ENCODE peak calls at places on chromosomes 6 and 20, in four cellular contexts. A is A549, C is GM12878, H is K562. S is an unnamed sample.

GRCh38 chr6:155126727-155127439 is 131.8 kb downstream of the TIAM2 start:
- DNase-seq in A (peak), C (no peak), H (no peak), S (no peak)

GRCh38 chr20:48621256-48622078 is 206.3 kb downstream of the PREX1 start:
- DNase-seq in A (peak), C (no peak), H (peak), S (no peak)

GRCh38 chr6:107386340-107386739 is 73.0 kb downstream of the PDSS2 start:
- DNase-seq in A (no peak), C (no peak), H (no peak), S (no peak)

GRCh38 chr6:38239719-38240451 is 399.8 kb downstream of the BTBD9 start:
- DNase-seq in A (peak), C (no peak), H (no peak), S (no peak)

GRCh38 chr6:148758492-148758891 is 11.7 kb downstream of the UST start:
- DNase-seq in A (no peak), C (peak), H (no peak), S (no peak)

GRCh38 chr6:136252441-136252840 is 2.3 kb upstream of the MTFR2 start:
- DNase-seq in A (no peak), C (no peak), H (no peak), S (no peak)

GRCh38 chr20:10074513-10074912 is 39.7 kb downstream of the ANKEF1 start:
- DNase-seq in A (peak), C (no peak), H (no peak), S (no peak)

GRCh38 chr20:4887586-4887985 is 113.7 kb downstream of the SLC23A2 start:
- DNase-seq in A (no peak), C (no peak), H (no peak), S (no peak)

GRCh38 chr6:29628419-29629281 is 4.3 kb downstream of the GABBR1 start:
- DNase-seq in A (peak), C (no peak), H (peak), S (peak)

GRCh38 chr20:32975698-32976674 is 28.2 kb downstream of the SUN5 start:
- DNase-seq in A (no peak), C (no peak), H (no peak), S (no peak)

GRCh38 chr6:103167345-103167744 is 1692.4 kb downstream of the HACE1 start:
- DNase-seq in A (no peak), C (no peak), H (no peak), S (no peak)

GRCh38 chr6:84652356-84653026 is 111.9 kb downstream of the TBX18 start:
- DNase-seq in A (peak), C (no peak), H (no peak), S (no peak)

DNA sequence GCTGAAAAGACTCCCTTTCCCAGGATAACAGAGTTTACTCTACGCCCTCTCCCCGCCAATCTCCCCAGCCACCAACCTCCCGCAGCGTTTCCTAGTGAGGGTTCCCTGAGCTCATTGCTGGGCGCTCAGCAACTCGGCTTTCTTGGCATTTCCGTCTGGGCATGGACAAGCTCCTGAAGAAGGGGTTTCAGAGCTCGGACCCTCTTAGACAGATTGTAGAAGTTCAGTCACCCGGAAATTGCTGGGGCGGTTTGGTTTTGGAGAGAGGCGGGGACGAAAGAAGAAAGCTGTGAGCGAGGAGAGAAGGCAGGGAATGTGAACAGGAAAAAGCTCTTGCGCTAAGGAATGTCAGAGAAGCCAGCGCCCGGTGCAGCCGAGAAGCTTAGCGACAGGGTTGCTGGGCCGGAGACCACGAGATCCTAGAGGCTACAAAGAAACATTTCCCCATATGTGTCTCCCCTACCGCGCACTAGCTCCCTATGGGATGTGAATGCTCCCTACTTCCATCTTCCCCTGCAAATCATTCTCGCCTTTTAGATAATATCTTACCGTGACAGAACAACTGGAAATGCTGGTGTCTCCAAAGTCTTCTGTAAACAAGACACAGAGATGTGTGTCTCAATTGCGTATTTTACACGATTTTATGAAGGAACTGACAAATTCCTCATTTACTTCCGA is 15.8 kb downstream of the POM121L2 start:
- DNase-seq in A (peak), C (no peak), H (no peak), S (no peak)
- TF ChIP-seq RCOR1 in A (no peak), C (no peak), H (no peak), S (no peak)

GRCh38 chr6:159716247-159717086 is 10.8 kb upstream of the WTAP start:
- DNase-seq in A (peak), C (no peak), H (no peak), S (no peak)
- TF ChIP-seq CHD2 in A (no peak), C (no peak), H (no peak), S (no peak)

DNA sequence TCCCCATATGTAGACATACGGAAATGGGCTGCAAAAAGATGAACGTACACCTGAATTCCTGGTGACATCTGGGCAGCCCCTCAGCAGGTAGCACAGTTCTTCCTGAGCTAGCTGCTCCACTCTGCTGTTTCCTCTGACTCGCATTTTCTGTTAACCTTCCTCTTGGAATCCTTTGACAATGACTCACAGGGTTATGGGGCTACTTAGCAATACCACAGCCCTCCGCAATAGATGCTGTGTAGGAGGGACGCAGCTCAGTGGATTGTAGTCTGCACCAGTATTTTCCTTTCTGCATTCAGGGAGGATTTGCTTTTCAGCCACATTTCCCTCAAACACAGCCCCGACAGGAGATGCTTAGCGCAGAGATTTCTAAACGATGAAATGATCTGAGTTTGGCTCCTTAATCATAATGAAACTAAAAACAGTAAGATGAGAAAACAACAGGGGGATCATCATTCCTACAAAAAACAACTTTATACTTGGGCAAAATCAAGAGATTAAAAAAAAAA is 12.4 kb downstream of the BACH2 start:
- DNase-seq in A (peak), C (no peak), H (peak), S (no peak)
- TF ChIP-seq USF2 in A (no peak), C (no peak), H (no peak), S (no peak)

GRCh38 chr6:159968295-159969203 is at the start of gene IGF2R:
- DNase-seq in A (peak), C (no peak), H (peak), S (peak)
- TF ChIP-seq RCOR1 in A (no peak), C (no peak), H (no peak), S (no peak)

DNA sequence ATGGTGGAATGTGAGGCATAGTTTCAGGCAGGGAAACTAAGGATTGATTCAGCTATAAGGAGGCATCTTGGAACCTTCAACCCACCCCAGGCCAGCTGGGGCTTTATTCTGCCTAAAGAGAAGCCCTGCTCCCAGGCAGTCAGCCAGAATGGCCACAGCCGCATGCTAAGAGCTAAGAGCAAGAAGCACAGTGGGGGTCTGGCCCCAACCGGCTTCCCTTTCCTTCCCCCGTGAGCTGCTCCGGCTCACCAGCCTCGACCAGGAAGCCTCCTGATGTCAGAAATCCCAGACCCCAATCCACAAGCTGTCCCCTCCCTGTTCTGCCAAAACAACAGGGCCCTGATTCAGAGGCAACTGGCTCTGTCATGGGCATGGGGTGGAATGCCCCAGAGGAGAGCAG is 7.0 kb downstream of the GRM4 start:
- DNase-seq in A (no peak), C (no peak), H (no peak), S (no peak)
- TF ChIP-seq CHD2 in A (no peak), C (no peak), H (no peak), S (no peak)

GRCh38 chr20:57087705-57088104 is 178.7 kb downstream of the BMP7 start:
- DNase-seq in A (no peak), C (no peak), H (no peak), S (no peak)

GRCh38 chr20:57088436-57088835 is 178.0 kb downstream of the BMP7 start:
- DNase-seq in A (no peak), C (no peak), H (no peak), S (no peak)

GRCh38 chr20:57091748-57092111 is 174.7 kb downstream of the BMP7 start:
- DNase-seq in A (no peak), C (no peak), H (no peak), S (no peak)

GRCh38 chr20:57090590-57091560 is 175.6 kb downstream of the BMP7 start:
- DNase-seq in A (no peak), C (no peak), H (no peak), S (no peak)

GRCh38 chr20:57089701-57090144 is 176.7 kb downstream of the BMP7 start:
- DNase-seq in A (peak), C (no peak), H (peak), S (peak)
- TF ChIP-seq USF2 in A (no peak), C (no peak), H (no peak), S (no peak)

DNA sequence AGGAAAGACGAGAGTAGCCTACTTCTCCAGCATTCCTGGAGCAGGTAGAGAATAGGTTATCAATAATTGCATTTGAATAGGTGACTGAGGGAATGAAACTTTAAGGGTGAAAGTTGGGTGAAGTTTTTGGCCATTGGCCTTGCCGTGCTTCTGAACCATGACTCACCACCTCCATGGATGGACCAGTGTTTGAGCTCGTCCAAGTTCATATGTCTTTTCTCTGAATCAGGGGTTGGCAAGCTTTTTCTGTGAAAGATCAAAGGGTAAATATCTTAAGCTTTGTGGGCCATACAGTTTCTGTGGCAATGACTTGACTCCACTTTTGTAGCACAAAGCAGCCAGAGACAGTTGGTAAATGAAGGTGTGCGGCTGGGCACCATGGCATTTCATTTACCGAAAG is 31.8 kb downstream of the SNRNP48 start:
- DNase-seq in A (no peak), C (no peak), H (no peak), S (no peak)
- TF ChIP-seq RCOR1 in A (no peak), C (no peak), H (no peak), S (no peak)

S was measured in SK-N-SH.